ENCODE peak calls at places on chromosome 6, in nine cellular contexts. F is NCI-H1105 treated with DMSO at 0.1 percent for 48 hours; M is endothelial cell; L is LHCN-M2; T is AG04450; B is ureter; W is stimulated activated CD8-positive, alpha-beta memory T cell treated with anti-CD3 and anti-CD28 coated beads, Interleukin-12 subunit alpha, Interleukin-12 subunit beta, amount 100 ng/mL, for 4 hours; N is immature natural killer cell; Z is neural crest cell. V is an unnamed sample.

GRCh38 chr6:154706389-154706788 is 26.8 kb upstream of the SCAF8 start:
- DNase-seq in F (no peak), M (no peak), L (no peak), T (no peak), B (no peak), W (no peak), N (no peak), Z (no peak), V (no peak)

GRCh38 chr6:57173886-57174510 is 1.9 kb downstream of the BAG2 start:
- DNase-seq in F (no peak), M (no peak), L (peak), T (no peak), B (no peak), W (no peak), N (no peak), Z (no peak), V (no peak)

GRCh38 chr6:79468116-79468515 is 69.1 kb downstream of the LCA5 start:
- DNase-seq in F (no peak), M (no peak), L (peak), T (no peak), B (no peak), W (no peak), N (no peak), Z (no peak), V (no peak)

GRCh38 chr6:158290659-158291058 is 21.6 kb upstream of the TULP4 start:
- DNase-seq in F (no peak), M (no peak), L (no peak), T (no peak), B (no peak), W (no peak), N (peak), Z (no peak), V (no peak)

GRCh38 chr6:158334534-158334933 is 22.3 kb downstream of the TULP4 start:
- DNase-seq in F (no peak), M (no peak), L (no peak), T (no peak), B (no peak), W (no peak), N (no peak), Z (no peak), V (no peak)

GRCh38 chr6:143176090-143177021 is 115.7 kb downstream of the AIG1 start:
- DNase-seq in F (no peak), M (no peak), L (peak), T (peak), B (no peak), W (no peak), N (no peak), Z (no peak), V (no peak)

GRCh38 chr6:158031445-158032353 is 50.0 kb downstream of the SYNJ2 start:
- DNase-seq in F (no peak), M (no peak), L (peak), T (no peak), B (no peak), W (peak), N (peak), Z (no peak), V (peak)

GRCh38 chr6:39051399-39052122 is 3.0 kb downstream of the GLP1R start:
- DNase-seq in F (no peak), M (peak), L (no peak), T (no peak), B (no peak), W (no peak), N (no peak), Z (no peak), V (no peak)

GRCh38 chr6:112909781-112910180 is 562.7 kb downstream of the RFPL4B start:
- DNase-seq in F (no peak), M (no peak), L (peak), T (no peak), B (no peak), W (no peak), N (no peak), Z (no peak), V (no peak)

GRCh38 chr6:68967549-68968300 is 332.6 kb downstream of the ADGRB3 start:
- DNase-seq in F (peak), M (peak), L (peak), T (peak), B (peak), W (no peak), N (no peak), Z (peak), V (peak)

GRCh38 chr6:33320315-33321181 is 3.0 kb upstream of the ZBTB22 start:
- DNase-seq in F (no peak), M (no peak), L (peak), T (peak), B (peak), W (no peak), N (no peak), Z (no peak), V (no peak)

GRCh38 chr6:27495386-27496135 is 22.7 kb upstream of the ZNF184 start:
- DNase-seq in F (no peak), M (peak), L (peak), T (no peak), B (no peak), W (no peak), N (peak), Z (peak), V (peak)

GRCh38 chr6:43772571-43773049 is 2.6 kb downstream of the VEGFA start:
- DNase-seq in F (no peak), M (no peak), L (no peak), T (no peak), B (no peak), W (no peak), N (no peak), Z (peak), V (peak)

GRCh38 chr6:90611996-90612690 is 25.3 kb upstream of the MAP3K7 start:
- DNase-seq in F (no peak), M (no peak), L (no peak), T (no peak), B (no peak), W (no peak), N (no peak), Z (no peak), V (no peak)

GRCh38 chr6:157461000-157461915 is 80.3 kb downstream of the ZDHHC14 start:
- DNase-seq in F (no peak), M (peak), L (no peak), T (peak), B (no peak), W (peak), N (peak), Z (no peak), V (peak)

GRCh38 chr6:132188865-132189264 is 212.4 kb downstream of the MOXD1 start:
- DNase-seq in F (no peak), M (no peak), L (peak), T (no peak), B (no peak), W (no peak), N (no peak), Z (no peak), V (no peak)

GRCh38 chr6:89353702-89354392 is 1.3 kb upstream of the UBE2J1 start:
- DNase-seq in F (peak), M (no peak), L (no peak), T (no peak), B (no peak), W (no peak), N (no peak), Z (no peak), V (no peak)

GRCh38 chr6:159107451-159108260 is 61.5 kb upstream of the FNDC1 start:
- DNase-seq in F (peak), M (peak), L (no peak), T (no peak), B (peak), W (peak), N (peak), Z (no peak), V (no peak)

GRCh38 chr6:31826793-31827285 is 699 bp upstream of the HSPA1B start:
- DNase-seq in F (peak), M (peak), L (no peak), T (no peak), B (peak), W (no peak), N (no peak), Z (no peak), V (peak)

GRCh38 chr6:25966707-25967106 is 4.1 kb downstream of the TRIM38 start:
- DNase-seq in F (no peak), M (no peak), L (no peak), T (no peak), B (no peak), W (no peak), N (no peak), Z (no peak), V (no peak)

GRCh38 chr6:98486052-98486451 is 348.3 kb upstream of the POU3F2 start:
- DNase-seq in F (no peak), M (no peak), L (no peak), T (no peak), B (no peak), W (no peak), N (no peak), Z (no peak), V (no peak)

GRCh38 chr6:22157233-22157632 is 139.6 kb downstream of the PRL start:
- DNase-seq in F (no peak), M (no peak), L (no peak), T (no peak), B (no peak), W (no peak), N (no peak), Z (no peak), V (no peak)

GRCh38 chr6:26330835-26331808 is 33.9 kb upstream of the BTN3A2 start:
- DNase-seq in F (no peak), M (no peak), L (peak), T (no peak), B (no peak), W (no peak), N (no peak), Z (no peak), V (peak)

GRCh38 chr6:137846772-137847313 is 20.2 kb upstream of the TNFAIP3 start:
- DNase-seq in F (no peak), M (no peak), L (no peak), T (no peak), B (no peak), W (no peak), N (no peak), Z (no peak), V (no peak)

GRCh38 chr6:143896096-143896880 is 32.0 kb downstream of the ZC2HC1B start:
- DNase-seq in F (peak), M (no peak), L (peak), T (no peak), B (peak), W (no peak), N (no peak), Z (no peak), V (no peak)

GRCh38 chr6:120384671-120385070 is 949.6 kb downstream of the TBC1D32 start:
- DNase-seq in F (no peak), M (no peak), L (no peak), T (no peak), B (no peak), W (no peak), N (no peak), Z (no peak), V (no peak)

GRCh38 chr6:55433446-55434130 is 106.3 kb downstream of the GFRAL start:
- DNase-seq in F (no peak), M (no peak), L (peak), T (no peak), B (no peak), W (no peak), N (no peak), Z (no peak), V (no peak)

GRCh38 chr6:144343736-144344428 is 58.7 kb downstream of the UTRN start:
- DNase-seq in F (no peak), M (no peak), L (peak), T (no peak), B (no peak), W (no peak), N (peak), Z (no peak), V (no peak)

GRCh38 chr6:151007069-151007468 is 141.6 kb downstream of the MTHFD1L start:
- DNase-seq in F (no peak), M (no peak), L (no peak), T (no peak), B (no peak), W (no peak), N (no peak), Z (no peak), V (no peak)

GRCh38 chr6:163346529-163346961 is 68.0 kb upstream of the QKI start:
- DNase-seq in F (no peak), M (no peak), L (no peak), T (no peak), B (no peak), W (no peak), N (no peak), Z (no peak), V (no peak)

GRCh38 chr6:153231048-153231635 is 100.1 kb upstream of the RGS17 start:
- DNase-seq in F (no peak), M (peak), L (peak), T (peak), B (peak), W (no peak), N (no peak), Z (peak), V (no peak)

GRCh38 chr6:73062837-73063236 is 162.5 kb downstream of the KHDC1L start:
- DNase-seq in F (no peak), M (no peak), L (no peak), T (no peak), B (no peak), W (no peak), N (no peak), Z (no peak), V (no peak)

GRCh38 chr6:75751443-75751842 is 2.4 kb downstream of the MYO6 start:
- DNase-seq in F (no peak), M (no peak), L (peak), T (peak), B (no peak), W (no peak), N (no peak), Z (no peak), V (no peak)

GRCh38 chr6:26420607-26421235 is 18.6 kb downstream of the BTN3A1 start:
- DNase-seq in F (no peak), M (peak), L (peak), T (no peak), B (no peak), W (no peak), N (peak), Z (peak), V (peak)

GRCh38 chr6:136526196-136526930 is 23.9 kb downstream of the MAP7 start:
- DNase-seq in F (no peak), M (peak), L (peak), T (peak), B (peak), W (no peak), N (no peak), Z (peak), V (no peak)

GRCh38 chr6:169719117-169719516 is 5.2 kb downstream of the PHF10 start:
- DNase-seq in F (no peak), M (no peak), L (no peak), T (no peak), B (no peak), W (no peak), N (no peak), Z (no peak), V (no peak)

GRCh38 chr6:125888989-125889656 is 67.4 kb upstream of the HINT3 start:
- DNase-seq in F (no peak), M (peak), L (peak), T (no peak), B (no peak), W (no peak), N (peak), Z (no peak), V (peak)

GRCh38 chr6:128580224-128581110 is 60.1 kb upstream of the PTPRK start:
- DNase-seq in F (no peak), M (no peak), L (no peak), T (no peak), B (no peak), W (no peak), N (no peak), Z (no peak), V (no peak)

GRCh38 chr6:131924881-131925474 is 26.2 kb downstream of the CCN2 start:
- DNase-seq in F (peak), M (no peak), L (peak), T (peak), B (no peak), W (no peak), N (no peak), Z (no peak), V (no peak)

GRCh38 chr6:10141756-10142443 is 273.0 kb downstream of the TFAP2A start:
- DNase-seq in F (no peak), M (no peak), L (peak), T (no peak), B (no peak), W (no peak), N (no peak), Z (no peak), V (no peak)

V was measured in K562.